ENCODE peak calls at places on chromosomes 7 and 10, in nine cellular contexts. X is retinal pigment epithelial cell, V is iPS DF 6.9, M is fibroblast of pulmonary artery, E is BJ, J is HepG2, Q is ovary, H is Peyer's patch, C is prostate gland. A is an unnamed sample.

GRCh38 chr7:30510124-30511074 is 5.8 kb upstream of the GGCT start:
- DNase-seq in E (no peak), H (no peak), C (no peak), V (no peak), M (peak), Q (no peak), J (peak), X (no peak), A (peak)

GRCh38 chr7:85111761-85112160 is 75.1 kb downstream of the SEMA3D start:
- DNase-seq in H (no peak), M (peak), V (no peak), Q (no peak), C (no peak), J (no peak), X (no peak), E (no peak), A (no peak)

GRCh38 chr7:143405158-143405557 is 3.5 kb downstream of the EPHA1 start:
- DNase-seq in J (no peak), V (no peak), E (no peak), M (peak), Q (peak), C (no peak), H (no peak), X (no peak), A (no peak)

GRCh38 chr10:121062040-121062574 is 210.9 kb downstream of the WDR11 start:
- DNase-seq in H (no peak), Q (no peak), J (no peak), M (no peak), X (no peak), C (no peak), E (no peak), V (no peak), A (no peak)

GRCh38 chr10:56646712-56647111 is 285.7 kb upstream of the ZWINT start:
- DNase-seq in E (no peak), M (no peak), J (no peak), Q (no peak), X (no peak), V (no peak), C (no peak), H (no peak), A (no peak)

GRCh38 chr7:18626717-18627116 is 131.2 kb downstream of the HDAC9 start:
- DNase-seq in H (no peak), E (no peak), J (no peak), M (no peak), X (no peak), C (no peak), Q (no peak), V (no peak), A (no peak)

GRCh38 chr10:129866894-129867293 is 97.2 kb downstream of the EBF3 start:
- DNase-seq in C (no peak), J (no peak), Q (no peak), E (no peak), M (no peak), V (no peak), X (no peak), H (no peak), A (no peak)

GRCh38 chr10:71087622-71088021 is 124.7 kb upstream of the UNC5B start:
- DNase-seq in X (no peak), M (no peak), J (no peak), C (peak), E (no peak), H (no peak), Q (no peak), V (no peak), A (no peak)

GRCh38 chr10:101014230-101014884 is 14.7 kb downstream of the LZTS2 start:
- DNase-seq in Q (peak), C (peak), M (peak), V (no peak), X (no peak), E (no peak), H (peak), J (no peak), A (peak)

GRCh38 chr10:33071857-33072256 is 113.8 kb upstream of the ITGB1 start:
- DNase-seq in H (no peak), V (no peak), J (no peak), C (no peak), E (no peak), M (no peak), X (no peak), Q (no peak), A (no peak)

GRCh38 chr10:36634916-36635315 is 490.5 kb upstream of the ANKRD30A start:
- DNase-seq in Q (no peak), E (peak), V (no peak), X (no peak), H (no peak), C (no peak), M (peak), J (no peak), A (peak)

GRCh38 chr10:323651-324293 is 188.5 kb downstream of the ZMYND11 start:
- DNase-seq in Q (peak), C (no peak), J (peak), H (peak), M (peak), X (peak), E (peak), V (no peak), A (peak)

DNA sequence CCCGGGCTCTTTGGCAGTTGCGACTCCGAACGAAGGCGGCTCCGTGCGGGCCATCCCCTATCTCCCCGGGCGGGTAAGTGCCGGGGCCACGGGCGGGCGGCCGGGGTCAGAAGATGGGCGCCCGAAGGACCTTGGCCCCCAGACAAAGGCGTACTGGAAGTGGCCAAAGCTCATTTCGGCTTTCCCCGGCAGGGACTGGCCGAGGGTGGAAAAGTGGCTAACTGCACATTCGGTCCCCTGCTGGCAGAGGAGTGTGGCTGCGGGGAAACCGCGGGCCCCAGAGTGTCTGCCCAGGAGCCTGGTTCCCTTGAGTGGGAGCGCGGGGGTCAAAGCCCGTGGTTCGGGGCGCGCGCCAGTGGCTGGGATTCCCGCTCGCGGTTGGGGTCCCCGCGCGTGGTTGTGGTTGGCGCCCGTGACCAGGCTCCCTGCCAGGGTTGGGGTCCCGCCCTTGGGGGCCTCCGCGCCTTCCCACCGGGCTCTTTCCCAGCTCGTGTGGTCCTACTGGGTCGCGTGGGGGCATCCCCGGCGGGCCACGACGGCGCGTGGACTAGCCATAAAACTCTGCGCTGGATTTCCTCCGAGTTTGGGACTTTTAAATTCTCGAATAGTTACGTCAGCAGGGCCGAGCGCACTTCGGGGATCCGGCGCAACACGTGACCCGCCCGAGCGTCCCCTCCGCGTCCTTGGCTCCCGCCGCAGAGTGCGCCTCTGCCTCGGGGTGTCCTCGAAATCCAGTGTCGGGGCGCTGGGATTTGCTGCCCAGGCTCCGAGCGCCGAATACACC is 124.4 kb downstream of the TACC2 start:
- DNase-seq in E (no peak), M (peak), V (no peak), J (peak), H (no peak), Q (peak), X (no peak), C (peak), A (peak)
- H3K4me3 ChIP-seq in E (peak), M (peak), V (peak), J (peak), H (peak), Q (peak), X (peak), C (peak), A (peak)

GRCh38 chr10:74823791-74824183 is 2.6 kb upstream of the KAT6B start:
- DNase-seq in C (peak), H (no peak), M (no peak), V (no peak), J (no peak), E (no peak), X (no peak), Q (no peak), A (no peak)
- H3K4me3 ChIP-seq in C (no peak), H (no peak), M (no peak), V (no peak), J (peak), E (no peak), X (no peak), Q (no peak), A (no peak)

DNA sequence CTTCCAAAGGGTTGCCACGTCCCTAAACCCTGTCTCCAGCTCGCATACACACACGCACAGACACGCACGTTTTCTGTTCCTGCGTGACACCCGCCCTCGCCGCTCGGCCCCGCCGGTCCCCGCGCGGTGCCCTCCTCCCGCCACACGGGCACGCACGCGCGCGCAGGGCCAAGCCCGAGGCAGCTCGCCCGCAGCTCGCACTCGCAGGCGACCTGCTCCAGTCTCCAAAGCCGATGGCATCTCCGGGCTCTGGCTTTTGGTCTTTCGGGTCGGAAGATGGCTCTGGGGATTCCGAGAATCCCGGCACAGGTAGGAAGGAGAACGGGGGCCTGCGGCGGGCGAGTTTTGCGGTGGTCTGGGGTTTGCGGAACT is at the start of gene GAD2:
- DNase-seq in J (no peak), H (no peak), M (no peak), Q (no peak), C (no peak), X (no peak), E (no peak), V (no peak), A (no peak)
- H3K4me3 ChIP-seq in J (no peak), H (no peak), M (no peak), Q (no peak), C (no peak), X (peak), E (no peak), V (peak), A (no peak)

DNA sequence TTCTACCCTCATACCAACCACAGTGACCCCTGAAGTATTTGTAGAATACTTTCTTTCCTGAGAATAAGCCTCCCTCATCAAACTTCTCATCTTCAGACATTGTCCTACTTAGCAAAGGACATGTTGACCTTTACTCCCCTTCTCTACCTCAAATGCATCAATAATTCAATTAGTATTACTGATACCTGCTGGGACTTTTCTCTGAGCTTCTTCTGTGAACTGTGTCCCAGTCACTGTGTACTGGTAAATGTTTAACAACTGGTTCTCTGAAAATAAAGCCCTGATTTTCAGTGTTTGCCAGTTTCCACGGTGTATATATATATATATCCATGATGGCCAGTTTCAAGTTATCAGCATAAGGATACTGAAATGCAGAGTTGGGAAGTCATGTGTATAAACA is 12.2 kb downstream of the PANK1 start:
- DNase-seq in J (peak), X (no peak), Q (no peak), V (no peak), C (no peak), E (no peak), H (no peak), M (no peak), A (no peak)
- H3K4me3 ChIP-seq in J (peak), X (no peak), Q (no peak), V (no peak), C (no peak), E (no peak), H (no peak), M (no peak), A (no peak)

DNA sequence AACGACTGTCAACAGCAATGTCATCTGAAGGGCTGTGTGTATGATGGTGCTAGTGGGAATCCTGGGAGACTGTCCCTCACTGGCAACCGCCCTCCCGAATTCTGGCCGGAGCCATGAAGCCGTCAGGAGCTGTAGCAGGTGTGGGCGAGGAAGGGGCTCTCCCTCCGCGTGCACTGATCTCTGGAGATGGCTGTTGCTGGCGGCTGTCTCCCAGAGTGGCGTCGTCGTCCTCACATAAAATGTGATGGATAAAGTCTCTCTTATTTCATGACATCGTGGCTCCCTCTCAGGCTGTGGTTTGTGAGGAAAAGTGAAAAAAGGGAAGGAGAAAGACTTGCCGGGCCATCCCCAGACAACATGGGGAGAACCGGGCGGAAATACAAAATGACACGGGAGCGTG is 216.5 kb downstream of the DNAJB6 start:
- DNase-seq in X (no peak), M (no peak), V (no peak), C (no peak), J (no peak), H (no peak), E (no peak), Q (no peak), A (no peak)
- H3K4me3 ChIP-seq in X (no peak), M (no peak), V (no peak), C (no peak), J (no peak), H (no peak), E (no peak), Q (no peak), A (no peak)

GRCh38 chr7:92612501-92612900 is 22.3 kb upstream of the FAM133B start:
- DNase-seq in E (peak), X (no peak), C (no peak), H (no peak), J (no peak), Q (no peak), V (no peak), M (no peak), A (peak)

GRCh38 chr7:92611735-92612134 is 21.5 kb upstream of the FAM133B start:
- DNase-seq in J (no peak), H (no peak), X (no peak), E (no peak), M (no peak), V (no peak), Q (no peak), C (no peak), A (no peak)

GRCh38 chr7:92606985-92607384 is 16.8 kb upstream of the FAM133B start:
- DNase-seq in V (no peak), E (no peak), J (no peak), X (no peak), Q (no peak), M (no peak), C (no peak), H (no peak), A (no peak)

GRCh38 chr7:92609921-92610518 is 19.8 kb upstream of the FAM133B start:
- DNase-seq in J (no peak), E (no peak), M (peak), C (no peak), H (no peak), X (no peak), Q (no peak), V (no peak), A (no peak)

GRCh38 chr7:92608380-92609322 is 18.5 kb upstream of the FAM133B start:
- DNase-seq in C (no peak), H (no peak), Q (peak), J (no peak), V (no peak), X (no peak), E (no peak), M (no peak), A (no peak)
- H3K4me3 ChIP-seq in C (no peak), H (no peak), Q (peak), J (no peak), V (peak), X (peak), E (no peak), M (no peak), A (no peak)